ENCODE peak calls at places on chromosomes 11 and 22, in four cellular contexts. Y is HT-29, B is tibial artery, A is lung. W is an unnamed sample.
A peak's percentile ranks its signal among the peaks of the same experiment; 100 is the strongest.

GRCh38 chr11:128882451-128882850 is 8.7 kb upstream of the KCNJ5 start:
- DNase-seq in B (no peak), Y (no peak), A (no peak), W (no peak)

GRCh38 chr11:113282898-113283297 is 31.5 kb upstream of the TTC12 start:
- DNase-seq in B (peak; percentile 24), Y (no peak), A (no peak), W (no peak)

GRCh38 chr22:20032407-20032991 is 11.6 kb downstream of the TANGO2 start:
- DNase-seq in Y (peak; percentile 58), A (no peak), B (no peak), W (no peak)

GRCh38 chr11:34233215-34233614 is 124.6 kb downstream of the ABTB2 start:
- DNase-seq in B (no peak), A (no peak), Y (no peak), W (no peak)

GRCh38 chr11:83092488-83093384 is 21.0 kb upstream of the RAB30 start:
- DNase-seq in B (no peak), Y (peak; percentile 93), A (no peak), W (peak; percentile 61)

GRCh38 chr22:29307658-29308147 is 1.3 kb downstream of the GAS2L1 start:
- DNase-seq in B (peak; percentile 70), A (no peak), Y (no peak), W (no peak)

GRCh38 chr11:113350646-113351045 is 36.3 kb downstream of the TTC12 start:
- DNase-seq in B (no peak), Y (no peak), A (no peak), W (no peak)

GRCh38 chr22:33328789-33329296 is 270.7 kb upstream of the SYN3 start:
- DNase-seq in Y (peak; percentile 46), A (no peak), B (no peak), W (no peak)

GRCh38 chr11:2548596-2548995 is 103.8 kb downstream of the KCNQ1 start:
- DNase-seq in A (no peak), Y (no peak), B (peak; percentile 25), W (no peak)

GRCh38 chr11:27673979-27674663 is 26.1 kb downstream of the BDNF start:
- DNase-seq in A (no peak), B (no peak), Y (no peak), W (no peak)